ENCODE peak calls at places on chromosomes 1 and 21, in six cellular contexts. K is astrocyte of the spinal cord, P is right lobe of liver, L is stomach, H is cardiac fibroblast, U is colonic mucosa. D is an unnamed sample.

GRCh38 chr1:194544012-194544411 is 1357.6 kb upstream of the B3GALT2 start:
- DNase-seq in P (no peak), L (no peak), K (no peak), U (no peak), H (no peak), D (no peak)

GRCh38 chr1:194378517-194378916 is 1192.1 kb upstream of the B3GALT2 start:
- DNase-seq in H (peak; percentile 0), K (no peak), P (no peak), U (no peak), L (no peak), D (no peak)

GRCh38 chr1:81811757-81812371 is 11.1 kb downstream of the ADGRL2 start:
- DNase-seq in L (no peak), P (no peak), H (peak; percentile 49), U (no peak), K (peak; percentile 9), D (no peak)

GRCh38 chr1:208208132-208208487 is 36.1 kb downstream of the PLXNA2 start:
- DNase-seq in L (no peak), H (no peak), P (no peak), U (no peak), K (no peak), D (no peak)

GRCh38 chr1:172630868-172631267 is 28.0 kb upstream of the FASLG start:
- DNase-seq in U (no peak), H (no peak), P (no peak), L (no peak), K (no peak), D (no peak)

GRCh38 chr1:18072066-18072465 is 35.5 kb upstream of the IGSF21 start:
- DNase-seq in H (no peak), K (no peak), P (no peak), L (no peak), U (no peak), D (no peak)

GRCh38 chr21:14403681-14404318 is 20.9 kb upstream of the HSPA13 start:
- DNase-seq in K (peak; percentile 41), L (no peak), H (peak; percentile 56), U (no peak), P (no peak), D (no peak)

GRCh38 chr1:192751260-192751659 is 57.6 kb upstream of the RGS2 start:
- DNase-seq in P (no peak), L (no peak), K (no peak), U (no peak), H (no peak), D (no peak)

GRCh38 chr1:34684246-34684645 is 70.6 kb upstream of the GJB5 start:
- DNase-seq in K (no peak), P (no peak), L (no peak), U (peak; percentile 49), H (no peak), D (no peak)

GRCh38 chr1:10681296-10682113 is 114.9 kb downstream of the CASZ1 start:
- DNase-seq in K (no peak), L (no peak), P (no peak), U (no peak), H (no peak), D (no peak)

GRCh38 chr21:31503939-31504338 is 155.6 kb upstream of the SOD1 start:
- DNase-seq in H (no peak), L (no peak), U (no peak), K (no peak), P (no peak), D (no peak)

GRCh38 chr1:22509815-22510214 is 53.5 kb upstream of the EPHA8 start:
- DNase-seq in U (no peak), K (peak; percentile 57), H (no peak), P (no peak), L (no peak), D (no peak)

GRCh38 chr1:201383647-201384405 is 6.3 kb upstream of the TNNT2 start:
- DNase-seq in L (no peak), K (peak; percentile 90), P (no peak), U (no peak), H (peak; percentile 59), D (peak; percentile 80)

GRCh38 chr1:204198978-204199340 is 2.7 kb upstream of the KISS1 start:
- DNase-seq in K (no peak), U (no peak), H (no peak), L (no peak), P (no peak), D (no peak)

GRCh38 chr21:18058731-18059398 is 185.8 kb upstream of the CHODL start:
- DNase-seq in U (no peak), H (no peak), P (no peak), L (no peak), K (no peak), D (no peak)

GRCh38 chr1:242554577-242554976 is 30.1 kb upstream of the PLD5 start:
- DNase-seq in L (no peak), K (no peak), P (no peak), U (no peak), H (no peak), D (no peak)

GRCh38 chr1:53511933-53512806 is 53.0 kb downstream of the DMRTB1 start:
- DNase-seq in P (no peak), L (no peak), U (no peak), H (peak; percentile 36), K (peak; percentile 91), D (peak; percentile 73)

GRCh38 chr21:41199588-41199987 is 31.6 kb downstream of the BACE2 start:
- DNase-seq in P (no peak), L (no peak), K (no peak), U (no peak), H (no peak), D (no peak)

GRCh38 chr1:180482425-180483275 is 19.7 kb downstream of the ACBD6 start:
- DNase-seq in U (peak; percentile 28), L (no peak), H (peak; percentile 73), P (no peak), K (peak; percentile 73), D (no peak)
- H3K4me3 ChIP-seq in U (no peak overlapping the region), L (no peak overlapping the region), H (no peak overlapping the region), P (no peak overlapping the region), K (no peak overlapping the region), D (no peak overlapping the region)

GRCh38 chr1:231808990-231809389 is 182.4 kb downstream of the DISC1 start:
- DNase-seq in P (no peak), U (no peak), K (peak; percentile 74), L (no peak), H (peak; percentile 71), D (peak; percentile 37)

GRCh38 chr1:231808116-231808515 is 181.5 kb downstream of the DISC1 start:
- DNase-seq in U (no peak), L (no peak), K (no peak), H (no peak), P (no peak), D (no peak)

GRCh38 chr1:231807498-231807897 is 180.9 kb downstream of the DISC1 start:
- DNase-seq in L (no peak), H (peak; percentile 26), U (no peak), K (no peak), P (no peak), D (no peak)

GRCh38 chr1:231803353-231803752 is 176.8 kb downstream of the DISC1 start:
- DNase-seq in U (no peak), K (no peak), H (peak; percentile 86), L (no peak), P (no peak), D (no peak)

GRCh38 chr1:231806623-231807470 is 180.3 kb downstream of the DISC1 start:
- DNase-seq in H (no peak), L (peak; percentile 33), U (peak; percentile 57), K (no peak), P (peak; percentile 51), D (no peak)
- TF ChIP-seq CTCF in H (peak; percentile 63), L (no peak), U (peak; percentile 56), K (peak; percentile 52), P (peak; percentile 41), D (peak; percentile 45)

DNA sequence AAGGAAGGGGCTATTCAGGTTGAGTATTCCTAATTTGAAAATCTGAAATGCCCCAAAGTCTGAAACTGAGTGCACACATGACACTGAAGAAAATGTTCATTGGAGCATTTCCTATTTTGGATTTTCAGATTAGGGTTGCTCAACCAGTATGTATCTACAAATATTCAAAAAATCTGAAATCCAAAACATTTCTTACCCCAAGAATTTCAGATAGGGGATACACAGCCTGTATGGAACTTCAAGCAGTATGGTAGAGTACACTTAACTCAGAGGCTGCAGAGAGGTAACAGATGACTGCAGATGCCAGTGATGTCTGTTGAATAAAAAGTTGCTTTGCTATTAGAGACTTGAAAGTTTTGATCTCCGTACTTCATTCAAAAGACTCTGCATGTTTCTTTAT is 19.0 kb downstream of the YTHDF2 start:
- DNase-seq in U (no peak), L (no peak), H (peak; percentile 44), K (no peak), P (no peak), D (no peak)
- H3K4me3 ChIP-seq in U (no peak overlapping the region), L (no peak overlapping the region), H (no peak overlapping the region), K (no peak overlapping the region), P (no peak overlapping the region), D (no peak overlapping the region)

DNA sequence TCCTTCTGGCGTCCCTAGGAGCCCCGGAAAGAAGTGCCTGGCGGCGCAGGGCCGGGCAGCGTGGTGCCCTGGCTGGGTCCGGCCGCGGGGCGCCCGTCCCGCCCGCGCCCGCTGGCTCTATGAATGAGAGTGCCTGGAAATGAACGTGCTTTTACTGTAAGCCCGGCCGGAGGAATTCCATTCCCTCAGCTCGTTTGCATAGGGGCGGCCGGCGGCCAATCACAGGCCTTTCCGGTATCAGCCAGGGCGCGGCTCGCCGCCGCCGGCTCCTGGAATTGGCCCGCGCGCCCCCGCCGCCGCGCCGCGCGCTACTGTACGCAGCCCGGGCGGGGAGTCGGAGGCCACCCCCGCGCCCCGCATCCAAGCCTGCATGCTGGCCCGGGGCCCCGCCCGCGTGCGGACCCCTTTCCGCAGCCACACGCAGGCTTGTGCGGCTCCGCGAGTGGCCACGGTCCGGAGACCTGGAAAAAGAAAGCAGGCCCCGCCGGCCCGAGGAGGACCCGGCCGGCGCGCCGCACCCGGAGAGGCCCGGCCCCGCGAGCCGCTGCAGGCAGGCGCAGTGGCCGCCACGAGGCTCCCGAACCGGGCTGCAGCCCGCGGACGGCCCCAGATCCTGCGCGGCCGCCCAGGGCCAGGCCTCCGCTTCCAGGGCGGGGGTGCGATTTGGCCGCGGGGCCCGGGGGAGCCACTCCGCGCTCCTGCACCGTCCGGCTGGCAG is 160.4 kb downstream of the RUNX1 start:
- DNase-seq in K (peak; percentile 97), U (peak; percentile 96), H (peak; percentile 97), L (peak; percentile 97), P (peak; percentile 96), D (peak; percentile 82)
- TF ChIP-seq CTCF in K (no peak), U (no peak), H (no peak), L (no peak), P (no peak), D (no peak)